ENCODE peak calls at places on chromosomes 6 and 20, in four cellular contexts. Z is transverse colon, W is IMR-90, S is body of pancreas. R is an unnamed sample.

GRCh38 chr6:51299649-51300380 is 481.1 kb downstream of the TFAP2B start:
- DNase-seq in Z (no peak), W (no peak), S (no peak), R (no peak)

GRCh38 chr6:11552390-11552789 is 14.8 kb downstream of the TMEM170B start:
- DNase-seq in Z (no peak), W (no peak), S (no peak), R (no peak)

GRCh38 chr6:35539223-35539622 is 26.5 kb upstream of the TULP1 start:
- DNase-seq in Z (no peak), W (no peak), S (no peak), R (no peak)

GRCh38 chr6:40778918-40779317 is 191.8 kb upstream of the LRFN2 start:
- DNase-seq in Z (no peak), W (no peak), S (peak), R (no peak)

GRCh38 chr6:26175428-26176181 is 88.4 kb downstream of the HFE start:
- DNase-seq in Z (peak), W (peak), S (no peak), R (peak)

GRCh38 chr20:62481441-62482135 is 5.8 kb upstream of the GATA5 start:
- DNase-seq in Z (no peak), W (no peak), S (no peak), R (peak)

GRCh38 chr6:2434116-2434515 is 188.7 kb upstream of the GMDS start:
- DNase-seq in Z (no peak), W (no peak), S (no peak), R (no peak)

GRCh38 chr6:81265106-81265505 is 487.4 kb downstream of the TENT5A start:
- DNase-seq in Z (no peak), W (peak), S (no peak), R (no peak)

GRCh38 chr6:157823523-157824370 is 701 bp downstream of the SNX9 start:
- DNase-seq in Z (peak), W (peak), S (peak), R (peak)

GRCh38 chr6:5261545-5262109 is 314 bp downstream of the FARS2 start:
- DNase-seq in Z (no peak), W (no peak), S (no peak), R (peak)

GRCh38 chr6:27374824-27375612 is 13.5 kb upstream of the ZNF391 start:
- DNase-seq in Z (peak), W (peak), S (peak), R (peak)

GRCh38 chr6:53257533-53257932 is 91.2 kb downstream of the ELOVL5 start:
- DNase-seq in Z (no peak), W (no peak), S (no peak), R (no peak)

GRCh38 chr6:147298461-147298860 is 94.2 kb downstream of the STXBP5 start:
- DNase-seq in Z (no peak), W (no peak), S (no peak), R (no peak)

GRCh38 chr20:1965520-1966278 is 28.2 kb downstream of the PDYN start:
- DNase-seq in Z (peak), W (peak), S (peak), R (peak)

GRCh38 chr6:18561006-18561750 is 174.0 kb downstream of the RNF144B start:
- DNase-seq in Z (no peak), W (no peak), S (no peak), R (no peak)

GRCh38 chr20:41086402-41087324 is 50.7 kb upstream of the PLCG1 start:
- DNase-seq in Z (no peak), W (no peak), S (no peak), R (peak)

GRCh38 chr20:40953856-40954255 is 74.8 kb upstream of the TOP1 start:
- DNase-seq in Z (no peak), W (peak), S (no peak), R (no peak)

GRCh38 chr20:32333988-32334885 is 23.9 kb upstream of the ASXL1 start:
- DNase-seq in Z (peak), W (no peak), S (peak), R (peak)

GRCh38 chr6:24394777-24395437 is 7.8 kb upstream of the MRS2 start:
- DNase-seq in Z (no peak), W (peak), S (no peak), R (no peak)

GRCh38 chr6:1686117-1687098 is 76.7 kb downstream of the FOXC1 start:
- DNase-seq in Z (no peak), W (peak), S (no peak), R (peak)

GRCh38 chr20:38225900-38226263 is 34.7 kb downstream of the KIAA1755 start:
- DNase-seq in Z (no peak), W (no peak), S (no peak), R (no peak)

GRCh38 chr20:24735263-24735662 is 213.8 kb upstream of the CST7 start:
- DNase-seq in Z (no peak), W (no peak), S (no peak), R (no peak)

GRCh38 chr6:166542580-166542912 is 43.9 kb downstream of the RAMACL start:
- DNase-seq in Z (peak), W (peak), S (peak), R (no peak)

GRCh38 chr6:15755555-15755954 is 92.7 kb upstream of the DTNBP1 start:
- DNase-seq in Z (no peak), W (peak), S (no peak), R (no peak)

GRCh38 chr20:20931632-20932031 is 174.5 kb downstream of the LINC00237 start:
- DNase-seq in Z (no peak), W (no peak), S (no peak), R (no peak)

GRCh38 chr20:36318166-36318565 is 12.0 kb downstream of the DLGAP4 start:
- DNase-seq in Z (no peak), W (no peak), S (no peak), R (no peak)

GRCh38 chr6:142802124-142802523 is 142.9 kb downstream of the HIVEP2 start:
- DNase-seq in Z (no peak), W (peak), S (no peak), R (no peak)

GRCh38 chr6:63272397-63272796 is 47.4 kb downstream of the LGSN start:
- DNase-seq in Z (no peak), W (peak), S (no peak), R (peak)

GRCh38 chr6:154928325-154928922 is 66.7 kb upstream of the TIAM2 start:
- DNase-seq in Z (peak), W (peak), S (peak), R (peak)

GRCh38 chr20:4227085-4227821 is 211.9 kb upstream of the RNF24 start:
- DNase-seq in Z (no peak), W (peak), S (no peak), R (peak)

GRCh38 chr6:69933239-69933638 is 66.9 kb downstream of the COL19A1 start:
- DNase-seq in Z (no peak), W (peak), S (no peak), R (no peak)

GRCh38 chr6:170450946-170451761 is 102.0 kb downstream of the PSMB1 start:
- DNase-seq in Z (no peak), W (no peak), S (no peak), R (no peak)

GRCh38 chr6:170285482-170285881 is 5.4 kb downstream of the DLL1 start:
- DNase-seq in Z (no peak), W (no peak), S (peak), R (no peak)

GRCh38 chr6:42158011-42158410 is 15.2 kb upstream of the GUCA1A start:
- DNase-seq in Z (no peak), W (peak), S (no peak), R (no peak)

GRCh38 chr6:135179920-135180457 is 1.1 kb upstream of the MYB start:
- DNase-seq in Z (no peak), W (peak), S (no peak), R (no peak)

GRCh38 chr6:71476371-71476770 is 187.8 kb downstream of the OGFRL1 start:
- DNase-seq in Z (no peak), W (no peak), S (no peak), R (no peak)

GRCh38 chr6:71468841-71469750 is 180.5 kb downstream of the OGFRL1 start:
- DNase-seq in Z (no peak), W (peak), S (no peak), R (no peak)

GRCh38 chr6:71473908-71474307 is 185.3 kb downstream of the OGFRL1 start:
- DNase-seq in Z (peak), W (peak), S (peak), R (no peak)

GRCh38 chr6:71468038-71468437 is 179.4 kb downstream of the OGFRL1 start:
- DNase-seq in Z (no peak), W (no peak), S (no peak), R (no peak)

DNA sequence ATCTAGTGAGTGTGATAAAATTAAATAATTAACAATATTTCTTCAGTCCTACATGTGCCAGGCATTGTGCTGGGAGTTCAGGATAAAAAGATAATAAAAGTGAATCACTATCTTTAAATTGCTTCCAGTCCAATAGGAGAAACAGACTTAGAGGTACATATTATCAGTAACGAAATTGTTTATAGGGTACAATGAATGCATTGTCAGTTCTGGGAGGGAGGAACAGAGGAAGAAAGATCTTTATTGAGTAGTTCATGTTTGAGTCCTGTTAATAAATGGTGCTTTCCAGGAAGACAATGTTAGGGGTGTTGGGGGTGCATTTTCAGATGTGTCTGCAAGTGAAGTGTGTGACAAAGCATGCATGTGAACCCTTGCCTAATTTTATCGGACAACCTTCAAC is 183.1 kb downstream of the OGFRL1 start:
- DNase-seq in Z (no peak), W (no peak), S (no peak), R (no peak)
- TF ChIP-seq POLR2A in Z (no peak), W (no peak), S (no peak), R (no peak)

DNA sequence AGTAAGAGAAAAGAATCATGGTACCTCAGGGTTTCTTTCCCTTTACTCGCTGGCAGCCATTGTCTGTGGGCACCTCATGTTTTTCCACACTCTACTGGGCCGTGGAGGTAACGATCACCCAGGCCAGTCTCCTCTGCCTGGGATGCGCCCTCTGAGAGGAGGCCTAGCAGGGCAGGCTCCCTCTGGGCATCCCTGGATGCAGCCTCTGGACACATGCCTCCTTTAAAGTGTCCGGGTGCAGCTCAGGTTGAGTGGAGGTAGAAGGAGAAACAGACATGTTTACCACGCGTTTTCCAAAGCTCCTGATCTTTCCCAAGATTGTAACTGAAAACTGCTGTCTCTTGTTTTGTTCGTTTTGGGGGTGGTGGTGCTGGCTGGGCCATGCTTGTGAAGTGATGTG is 13.8 kb upstream of the NPEPL1 start:
- DNase-seq in Z (no peak), W (no peak), S (no peak), R (no peak)
- TF ChIP-seq POLR2A in Z (no peak), W (no peak), S (no peak), R (no peak)

DNA sequence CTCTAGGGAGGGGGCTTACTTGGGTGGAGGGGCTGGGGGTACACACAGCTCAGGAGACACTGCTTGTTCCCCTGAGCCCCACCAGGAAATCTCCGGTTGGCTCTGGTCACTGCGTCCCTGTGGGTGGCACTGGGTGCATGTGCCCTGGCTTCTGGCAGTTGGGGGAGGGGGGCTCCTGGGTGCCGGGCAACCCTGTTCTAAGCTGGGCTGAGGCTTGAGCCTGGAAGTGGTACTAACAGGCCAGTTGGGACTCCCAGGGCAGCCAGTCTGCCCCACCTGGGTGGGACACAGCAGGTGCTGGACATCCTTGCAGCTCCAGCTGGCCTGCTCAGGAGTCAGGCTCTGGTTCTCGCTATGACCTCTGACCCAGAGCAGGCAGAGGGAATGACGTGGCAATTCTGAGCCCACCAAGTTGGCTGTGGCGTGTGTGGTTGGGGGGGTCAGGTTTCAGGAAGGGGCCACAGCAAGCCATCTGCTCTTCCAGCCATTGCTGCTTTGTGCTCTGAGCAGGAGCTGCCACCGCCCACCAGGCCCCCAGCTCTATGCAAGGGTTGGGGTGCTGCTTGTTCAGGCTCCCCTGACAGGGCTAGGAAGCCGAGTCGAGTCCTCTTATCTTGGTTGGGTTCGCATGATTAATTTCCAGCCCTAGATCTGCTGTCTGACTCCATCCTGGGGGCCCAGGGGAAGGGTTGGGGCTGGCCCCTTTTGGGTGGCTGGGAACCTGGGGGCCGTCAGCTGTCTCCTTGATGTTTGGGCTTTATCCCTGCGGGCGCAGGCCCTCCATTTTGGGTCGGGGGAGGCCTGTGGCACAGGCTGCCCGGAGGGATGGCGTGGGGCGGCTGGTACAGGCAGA is 590 bp downstream of the C20orf204 start:
- DNase-seq in Z (no peak), W (peak), S (no peak), R (no peak)
- TF ChIP-seq POLR2A in Z (no peak), W (no peak), S (no peak), R (no peak)

GRCh38 chr20:47318596-47319516 is 37.6 kb downstream of the ZMYND8 start:
- DNase-seq in Z (peak), W (peak), S (peak), R (peak)
- TF ChIP-seq POLR2A in Z (peak), W (peak), S (no peak), R (peak)

R was measured in erythroblast.